ENCODE peak calls at places on chromosomes 1 and 21, in five cellular contexts. O, Z, T, L and S are unnamed samples.

GRCh38 chr1:54808443-54809207 is 7.5 kb upstream of the TTC22 start:
- DNase-seq in O (no peak), Z (no peak), T (no peak), L (peak), S (no peak)

GRCh38 chr1:245156736-245157505 is 2.1 kb downstream of the KIF26B start:
- DNase-seq in O (no peak), Z (peak), T (peak), L (no peak), S (no peak)

GRCh38 chr1:108316545-108316944 is 72.7 kb upstream of the NBPF4 start:
- DNase-seq in O (no peak), Z (no peak), T (peak), L (peak), S (no peak)

GRCh38 chr1:155175927-155176371 is 2.3 kb downstream of the TRIM46 start:
- DNase-seq in O (peak), Z (no peak), T (no peak), L (peak), S (peak)

GRCh38 chr1:204278254-204278653 is 64.5 kb upstream of the GOLT1A start:
- DNase-seq in O (no peak), Z (no peak), T (no peak), L (no peak), S (no peak)

GRCh38 chr1:209405183-209405823 is 178.2 kb upstream of the CAMK1G start:
- DNase-seq in O (no peak), Z (peak), T (peak), L (no peak), S (no peak)

GRCh38 chr1:156157506-156157905 is 4.1 kb downstream of the SEMA4A start:
- DNase-seq in O (no peak), Z (no peak), T (no peak), L (no peak), S (no peak)

GRCh38 chr1:17527036-17527914 is 12.2 kb upstream of the ARHGEF10L start:
- DNase-seq in O (no peak), Z (no peak), T (peak), L (peak), S (no peak)

GRCh38 chr1:48610628-48611542 is 138.9 kb upstream of the SPATA6 start:
- DNase-seq in O (peak), Z (no peak), T (no peak), L (no peak), S (no peak)

GRCh38 chr1:17682403-17682802 is 72.7 kb upstream of the ACTL8 start:
- DNase-seq in O (peak), Z (no peak), T (no peak), L (no peak), S (no peak)

GRCh38 chr1:26706315-26706714 is 10.5 kb downstream of the ARID1A start:
- DNase-seq in O (no peak), Z (no peak), T (no peak), L (peak), S (no peak)

GRCh38 chr21:21003701-21004100 is 5.5 kb downstream of the NCAM2 start:
- DNase-seq in O (no peak), Z (peak), T (peak), L (peak), S (no peak)

GRCh38 chr1:45322486-45323040 is 4.1 kb upstream of the HPDL start:
- DNase-seq in O (no peak), Z (no peak), T (no peak), L (no peak), S (no peak)

GRCh38 chr1:191152776-191153175 is 675.1 kb upstream of the BRINP3 start:
- DNase-seq in O (no peak), Z (no peak), T (no peak), L (no peak), S (no peak)

GRCh38 chr1:63824386-63824898 is 50.6 kb downstream of the ROR1 start:
- DNase-seq in O (no peak), Z (no peak), T (no peak), L (no peak), S (no peak)

GRCh38 chr1:78665809-78666208 is 16.2 kb downstream of the IFI44 start:
- DNase-seq in O (no peak), Z (no peak), T (no peak), L (no peak), S (no peak)

GRCh38 chr1:209398330-209398991 is 185.1 kb upstream of the CAMK1G start:
- DNase-seq in O (peak), Z (peak), T (peak), L (peak), S (no peak)

GRCh38 chr1:12088607-12089006 is 25.5 kb downstream of the TNFRSF8 start:
- DNase-seq in O (no peak), Z (no peak), T (no peak), L (no peak), S (no peak)

GRCh38 chr21:43289442-43289841 is 120.6 kb downstream of the CRYAA start:
- DNase-seq in O (peak), Z (no peak), T (no peak), L (peak), S (no peak)

GRCh38 chr1:8597455-8597854 is 220.0 kb downstream of the RERE start:
- DNase-seq in O (no peak), Z (peak), T (peak), L (no peak), S (no peak)

GRCh38 chr1:21220815-21221214 is 44.1 kb upstream of the EIF4G3 start:
- DNase-seq in O (no peak), Z (no peak), T (no peak), L (no peak), S (no peak)

GRCh38 chr1:172144445-172145060 is 275.9 kb upstream of the C1orf105 start:
- DNase-seq in O (peak), Z (peak), T (peak), L (no peak), S (no peak)

GRCh38 chr1:171751208-171751607 is 9.3 kb upstream of the VAMP4 start:
- DNase-seq in O (no peak), Z (no peak), T (no peak), L (no peak), S (no peak)

GRCh38 chr1:100390507-100390906 is 38.2 kb downstream of the CDC14A start:
- DNase-seq in O (no peak), Z (no peak), T (no peak), L (no peak), S (no peak)

DNA sequence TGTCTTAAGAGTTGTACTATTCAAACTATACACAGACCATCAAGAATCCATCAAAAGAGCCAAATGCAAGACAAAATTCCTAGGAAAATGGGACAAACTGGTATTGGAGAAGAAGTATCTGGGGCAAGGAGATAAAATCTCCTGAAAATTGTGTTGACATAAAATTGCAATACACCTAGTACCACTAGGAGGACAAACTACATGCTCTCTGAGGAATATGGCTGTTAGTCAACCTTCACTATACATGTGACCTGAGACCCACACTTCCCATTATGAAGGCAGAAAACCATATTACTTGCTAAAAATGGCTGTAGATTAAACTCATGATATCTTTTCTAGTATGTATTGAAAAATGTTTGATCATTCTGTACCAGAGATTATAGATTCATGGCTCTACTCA is 30.0 kb downstream of the IRF2BP2 start:
- DNase-seq in O (no peak), Z (no peak), T (no peak), L (peak), S (no peak)
- TF ChIP-seq CTCF in O (no peak), Z (peak), T (peak), L (peak), S (no peak)

DNA sequence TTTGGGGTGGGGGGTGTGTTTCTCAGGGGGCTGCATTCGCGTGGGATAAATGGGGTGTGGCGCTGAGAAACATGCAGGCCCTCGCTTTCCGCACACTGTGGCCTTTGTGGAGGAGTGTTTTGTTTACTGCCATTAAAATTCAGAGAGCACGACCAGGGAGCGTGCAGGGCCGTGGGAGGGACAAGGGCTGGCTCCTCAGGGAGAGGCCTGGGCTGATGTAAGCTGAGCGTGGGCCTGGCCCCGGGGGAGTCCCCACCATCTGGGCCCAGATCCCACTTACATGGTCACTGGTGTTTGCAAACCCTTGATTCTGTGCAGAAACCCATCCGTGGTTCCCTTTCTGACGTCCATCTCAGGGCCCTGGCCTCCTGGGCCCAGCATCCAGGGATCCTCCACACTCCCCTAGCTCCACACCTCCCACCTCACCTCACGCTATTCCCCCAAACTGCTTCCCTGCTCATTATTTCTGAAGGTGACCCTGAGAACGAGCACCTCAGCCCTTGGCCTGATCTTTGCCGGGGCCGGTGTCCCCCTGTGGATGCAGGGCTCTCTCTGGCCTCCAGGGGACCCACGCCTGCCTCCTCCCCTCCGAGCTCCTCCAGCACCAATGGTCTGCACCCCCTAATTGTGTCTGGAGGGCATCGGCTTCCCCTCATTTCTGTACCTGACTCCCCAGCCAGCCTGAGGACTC is 92.5 kb upstream of the SIM2 start:
- DNase-seq in O (no peak), Z (no peak), T (no peak), L (no peak), S (no peak)
- TF ChIP-seq CTCF in O (no peak), Z (no peak), T (no peak), L (no peak), S (no peak)

DNA sequence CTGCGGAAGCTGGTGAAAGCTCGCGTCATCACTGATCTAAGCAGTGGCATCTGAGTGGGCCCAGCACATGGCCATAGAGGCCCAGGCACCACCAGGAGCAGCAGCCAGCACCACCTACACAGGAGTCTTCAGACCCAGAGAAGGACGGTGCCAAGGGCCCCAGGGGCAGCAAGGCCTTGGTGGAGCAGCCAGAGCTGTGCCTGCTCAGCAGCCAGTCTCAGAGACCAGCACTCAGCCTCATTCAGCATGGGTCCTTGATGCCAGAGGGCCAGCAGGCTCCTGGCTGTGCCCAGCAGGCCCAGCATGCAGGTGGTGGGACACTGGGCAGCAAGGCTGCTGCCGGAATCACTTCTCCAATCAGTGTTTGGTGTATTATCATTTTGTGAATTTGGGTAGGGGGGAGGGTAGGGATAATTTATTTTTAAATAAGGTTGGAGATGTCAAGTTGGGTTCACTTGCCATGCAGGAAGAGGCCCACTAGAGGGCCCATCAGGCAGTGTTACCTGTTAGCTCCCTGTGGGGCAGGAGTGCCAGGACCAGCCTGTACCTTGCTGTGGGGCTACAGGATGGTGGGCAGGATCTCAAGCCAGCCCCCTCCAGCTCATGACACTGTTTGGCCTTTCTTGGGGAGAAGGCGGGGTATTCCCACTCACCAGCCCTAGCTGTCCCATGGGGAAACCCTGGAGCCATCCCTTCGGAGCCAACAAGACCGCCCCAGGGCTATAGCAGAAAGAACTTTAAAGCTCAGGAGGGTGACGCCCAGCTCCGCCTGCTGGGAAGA is 3.2 kb upstream of the ARTN start:
- DNase-seq in O (no peak), Z (no peak), T (no peak), L (no peak), S (no peak)
- TF ChIP-seq CTCF in O (peak), Z (peak), T (peak), L (no peak), S (peak)

GRCh38 chr1:111467805-111468716 is 5.7 kb upstream of the C1orf162 start:
- DNase-seq in O (no peak), Z (no peak), T (no peak), L (no peak), S (no peak)
- TF ChIP-seq CTCF in O (no peak), Z (no peak), T (no peak), L (no peak), S (no peak)

GRCh38 chr1:41799205-41799604 is 119.5 kb downstream of the HIVEP3 start:
- DNase-seq in O (no peak), Z (no peak), T (no peak), L (no peak), S (no peak)

GRCh38 chr1:41792485-41792770 is 126.3 kb downstream of the HIVEP3 start:
- DNase-seq in O (no peak), Z (no peak), T (no peak), L (no peak), S (no peak)

GRCh38 chr1:41794031-41794430 is 124.7 kb downstream of the HIVEP3 start:
- DNase-seq in O (no peak), Z (no peak), T (no peak), L (no peak), S (no peak)

GRCh38 chr1:41791667-41792484 is 126.8 kb downstream of the HIVEP3 start:
- DNase-seq in O (no peak), Z (no peak), T (no peak), L (no peak), S (no peak)

GRCh38 chr1:41795205-41795762 is 123.4 kb downstream of the HIVEP3 start:
- DNase-seq in O (no peak), Z (peak), T (peak), L (peak), S (no peak)
- TF ChIP-seq CTCF in O (peak), Z (peak), T (peak), L (peak), S (peak)

GRCh38 chr1:94634977-94635416 is 93.4 kb upstream of the F3 start:
- DNase-seq in O (no peak), Z (no peak), T (peak), L (no peak), S (no peak)
- TF ChIP-seq CTCF in O (no peak), Z (peak), T (peak), L (no peak), S (no peak)

GRCh38 chr1:210416049-210416448 is 87.3 kb downstream of the HHAT start:
- DNase-seq in O (no peak), Z (no peak), T (no peak), L (no peak), S (no peak)
- TF ChIP-seq CTCF in O (no peak), Z (peak), T (no peak), L (no peak), S (no peak)

DNA sequence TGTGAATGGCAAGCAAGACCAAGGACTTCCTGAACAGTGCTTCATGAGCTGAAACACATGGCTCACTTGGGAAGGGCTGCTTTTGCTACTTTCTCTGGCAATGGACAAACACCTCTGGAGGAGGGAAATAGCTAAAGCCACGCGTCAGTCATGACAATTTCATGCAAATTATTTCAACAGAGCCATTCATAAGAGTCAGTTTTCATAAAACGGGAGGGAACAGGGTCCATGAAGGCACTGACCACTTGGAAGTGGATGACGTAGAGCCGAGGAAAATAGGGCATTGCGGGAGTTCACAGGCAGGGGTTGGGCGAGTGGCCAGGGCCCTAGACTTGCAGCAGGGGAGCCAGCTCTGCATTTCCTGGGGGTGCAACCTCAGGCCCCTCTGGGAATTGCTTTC is 43.9 kb downstream of the SDC3 start:
- DNase-seq in O (peak), Z (no peak), T (peak), L (no peak), S (no peak)
- TF ChIP-seq CTCF in O (no peak), Z (no peak), T (no peak), L (no peak), S (no peak)

GRCh38 chr1:235513495-235514366 is 9.5 kb upstream of the B3GALNT2 start:
- DNase-seq in O (no peak), Z (peak), T (peak), L (peak), S (no peak)

GRCh38 chr1:235507623-235508022 is 3.4 kb upstream of the B3GALNT2 start:
- DNase-seq in O (no peak), Z (no peak), T (no peak), L (no peak), S (no peak)

GRCh38 chr1:235515844-235516512 is 11.7 kb upstream of the B3GALNT2 start:
- DNase-seq in O (no peak), Z (no peak), T (no peak), L (no peak), S (no peak)

GRCh38 chr1:235516862-235517446 is 12.7 kb upstream of the B3GALNT2 start:
- DNase-seq in O (no peak), Z (no peak), T (no peak), L (no peak), S (no peak)

GRCh38 chr1:235511470-235512240 is 7.4 kb upstream of the B3GALNT2 start:
- DNase-seq in O (no peak), Z (peak), T (peak), L (peak), S (no peak)
- TF ChIP-seq CTCF in O (no peak), Z (peak), T (peak), L (no peak), S (peak)

GRCh38 chr1:107140703-107141490 is at the start of gene NTNG1:
- DNase-seq in O (peak), Z (no peak), T (no peak), L (no peak), S (no peak)
- TF ChIP-seq CTCF in O (no peak), Z (no peak), T (no peak), L (no peak), S (no peak)